ENCODE peak calls at places on chromosomes 13 and 19, in six cellular contexts. W is spleen, B is stomach, U is endothelial cell of umbilical vein, R is suprapubic skin, M is upper lobe of left lung. Y is an unnamed sample. For H3K9me3, the result is how much of the 10 kb centered on the place peaks cover.

GRCh38 chr13:93450226-93450625 is 223.6 kb downstream of the GPC6 start:
- DNase-seq in U (no peak), M (no peak), R (no peak), B (no peak), W (no peak), Y (no peak)

GRCh38 chr13:75656590-75656989 is 20.5 kb downstream of the LMO7 start:
- DNase-seq in M (no peak), W (no peak), R (no peak), U (no peak), B (no peak), Y (no peak)

GRCh38 chr19:10420444-10421239 is at the start of gene PDE4A:
- DNase-seq in B (no peak), U (no peak), R (no peak), W (peak), M (no peak), Y (no peak)

GRCh38 chr13:20702530-20702929 is 969 bp upstream of the IL17D start:
- DNase-seq in W (no peak), M (no peak), U (peak), B (no peak), R (no peak), Y (no peak)

GRCh38 chr19:10517361-10517759 is at the start of gene S1PR5:
- DNase-seq in M (no peak), U (no peak), R (no peak), W (no peak), B (no peak), Y (no peak)

GRCh38 chr19:48419158-48419920 is 25.9 kb downstream of the GRIN2D start:
- DNase-seq in M (peak), B (peak), U (peak), W (peak), R (no peak), Y (peak)

GRCh38 chr19:6232567-6232966 is 47.2 kb downstream of the MLLT1 start:
- DNase-seq in M (no peak), W (no peak), U (no peak), R (no peak), B (no peak), Y (no peak)

GRCh38 chr19:13830761-13831481 is 35.7 kb downstream of the ZSWIM4 start:
- DNase-seq in R (no peak), U (no peak), M (no peak), B (no peak), W (no peak), Y (no peak)

GRCh38 chr13:66399873-66400272 is 830.3 kb downstream of the PCDH9 start:
- DNase-seq in R (no peak), W (no peak), U (no peak), B (no peak), M (no peak), Y (no peak)

GRCh38 chr13:49300716-49301589 is 53.2 kb downstream of the CDADC1 start:
- DNase-seq in M (peak), U (peak), B (peak), W (peak), R (no peak), Y (peak)

DNA sequence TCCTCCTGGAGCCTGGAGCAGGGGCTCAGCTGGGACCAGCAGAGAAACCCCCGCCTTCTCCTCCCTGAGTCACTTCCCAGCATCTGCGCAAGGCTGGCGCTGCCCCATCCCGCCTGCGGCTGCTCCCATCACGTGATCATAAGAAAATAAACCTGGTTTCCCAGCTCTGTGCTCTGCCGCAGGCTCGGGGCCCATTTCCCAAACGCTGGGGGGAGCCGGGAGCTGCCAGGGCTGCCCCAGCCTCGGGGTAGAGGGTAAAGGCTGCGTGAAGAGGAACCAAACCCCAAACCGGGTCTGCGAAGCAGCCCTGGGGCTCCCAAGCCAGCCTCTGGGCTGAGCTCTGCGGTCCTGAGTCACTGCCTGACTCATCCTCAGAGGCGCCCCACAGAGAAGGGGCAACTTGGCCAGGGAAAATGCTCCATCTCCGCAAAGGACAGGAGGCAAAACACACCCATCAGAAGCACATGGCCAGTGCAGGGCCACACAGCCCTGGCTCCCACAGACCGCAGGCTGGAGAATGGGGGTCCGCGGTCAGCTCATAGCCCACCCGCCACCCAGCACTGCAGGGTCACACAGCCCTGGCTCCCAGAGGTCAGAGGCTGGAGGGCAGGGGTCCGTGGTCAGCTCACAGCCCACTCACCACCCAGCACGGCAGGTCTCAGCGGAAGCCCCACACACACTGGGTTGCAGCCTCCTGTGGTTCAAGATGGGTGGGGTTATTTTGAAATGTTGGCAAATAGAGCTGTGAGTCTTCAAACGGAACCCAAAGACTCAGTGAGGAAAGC is 67.1 kb downstream of the RASA3 start:
- DNase-seq in W (peak), U (peak), B (peak), R (peak), M (peak), Y (peak)
- TF ChIP-seq POLR2A in W (no peak), U (peak), B (no peak), R (no peak), M (peak), Y (peak)

GRCh38 chr19:4669723-4670480 is at the start of gene MYDGF:
- DNase-seq in U (peak), B (peak), M (peak), R (peak), W (peak), Y (peak)
- TF ChIP-seq POLR2AphosphoS5 in U (peak), B (peak), M (peak), R (peak), W (peak), Y (peak)

DNA sequence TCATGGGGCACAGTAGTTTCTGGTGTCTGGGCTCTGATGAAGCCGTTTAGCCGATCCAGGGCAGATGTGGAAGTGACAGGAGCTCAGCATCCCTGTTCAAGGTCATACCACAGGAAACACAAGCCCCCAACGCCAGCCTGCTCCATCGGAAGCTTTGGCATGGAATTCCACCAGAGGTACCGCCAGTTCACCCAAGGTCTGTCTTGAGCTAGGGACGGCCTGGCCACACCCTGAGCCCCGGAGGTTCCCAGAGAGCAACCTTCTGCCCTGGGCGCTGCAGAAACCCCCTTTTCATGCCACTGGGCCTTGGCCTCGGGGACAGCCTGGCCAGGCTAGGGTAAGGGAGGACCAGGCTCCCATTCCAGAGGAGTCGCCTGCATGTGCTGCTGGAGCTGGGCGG is 39.4 kb upstream of the TPM4 start:
- DNase-seq in R (peak), W (no peak), M (no peak), U (no peak), B (no peak), Y (no peak)
- H3K9me3 ChIP-seq in R (under half), W (under half), M (under half), U (under half), B (under half), Y (under half)

DNA sequence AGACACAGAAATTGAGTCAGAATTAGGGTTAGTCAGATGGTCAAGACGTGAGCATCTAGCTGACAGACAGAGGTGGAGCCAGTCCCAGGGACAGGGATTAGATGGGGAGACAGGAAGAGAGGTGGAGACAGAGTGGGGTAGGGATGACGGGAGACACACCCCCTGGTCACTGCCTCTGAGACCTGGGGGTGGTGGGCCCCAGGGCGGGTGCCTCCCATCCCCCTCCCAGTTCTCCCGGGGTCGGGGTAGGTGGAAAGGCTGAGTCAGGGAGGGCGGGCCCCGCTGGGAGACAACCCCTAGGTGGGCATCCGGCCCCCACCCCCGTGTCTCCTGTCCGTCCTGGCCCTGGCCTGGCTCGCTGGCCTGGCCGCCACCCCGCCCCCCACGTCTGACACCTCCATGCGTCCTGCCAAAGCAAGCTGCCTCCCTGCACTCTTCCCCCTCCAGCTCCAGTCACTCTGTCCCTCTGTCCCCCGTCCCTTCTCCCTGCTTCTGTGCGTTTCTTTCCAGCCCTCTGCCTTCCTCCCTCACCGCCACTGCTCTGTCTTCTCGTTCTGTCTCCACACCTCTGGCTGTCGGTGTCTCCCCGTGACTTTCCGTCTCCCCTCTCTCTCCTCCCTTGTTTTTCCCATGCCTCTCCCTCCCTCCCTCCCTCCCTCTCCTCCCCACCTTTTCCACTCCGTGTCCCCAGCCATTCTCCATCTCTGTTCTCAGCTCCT is 15.1 kb downstream of the CCDC97 start:
- DNase-seq in W (peak), R (no peak), M (peak), U (peak), B (no peak), Y (peak)
- TF ChIP-seq POLR2A in W (no peak), R (no peak), M (no peak), U (peak), B (no peak), Y (no peak)